ENCODE peak calls at places on chromosomes 13 and 19, in four cellular contexts. Y is LHCN-M2, A is RPMI8226, S is sciatic nerve. H is an unnamed sample.

GRCh38 chr13:48068036-48068435 is 26.9 kb downstream of the MED4 start:
- DNase-seq in Y (no peak), A (no peak), S (no peak), H (no peak)

GRCh38 chr13:100234524-100235136 is 145.7 kb downstream of the PCCA start:
- DNase-seq in Y (peak; percentile 60), A (no peak), S (no peak), H (no peak)

GRCh38 chr13:113836917-113837553 is 26.8 kb downstream of the GAS6 start:
- DNase-seq in Y (peak; percentile 95), A (peak; percentile 43), S (no peak), H (no peak)

GRCh38 chr13:114100446-114101320 is 31.7 kb downstream of the RASA3 start:
- DNase-seq in Y (no peak), A (peak; percentile 77), S (peak; percentile 63), H (no peak)

GRCh38 chr13:51246411-51247298 is 24.5 kb downstream of the FAM124A start:
- DNase-seq in Y (no peak), A (no peak), S (no peak), H (no peak)

GRCh38 chr19:3450796-3451411 is 29.4 kb downstream of the SMIM24 start:
- DNase-seq in Y (peak; percentile 98), A (peak; percentile 63), S (no peak), H (no peak)

GRCh38 chr13:93559718-93560117 is 333.1 kb downstream of the GPC6 start:
- DNase-seq in Y (peak; percentile 92), A (no peak), S (no peak), H (no peak)

GRCh38 chr13:90118467-90119071 is 1228.9 kb upstream of the MIR17HG start:
- DNase-seq in Y (no peak), A (no peak), S (no peak), H (no peak)

GRCh38 chr19:33194884-33195710 is 967 bp downstream of the LRP3 start:
- DNase-seq in Y (peak; percentile 62), A (no peak), S (no peak), H (no peak)

GRCh38 chr19:41263042-41263849 is 926 bp upstream of the HNRNPUL1 start:
- DNase-seq in Y (peak; percentile 81), A (peak; percentile 32), S (peak; percentile 81), H (peak; percentile 81)

GRCh38 chr19:10826846-10827245 is 9.2 kb downstream of the TMED1 start:
- DNase-seq in Y (no peak), A (no peak), S (no peak), H (no peak)

GRCh38 chr19:4493104-4493928 is 21.2 kb downstream of the HDGFL2 start:
- DNase-seq in Y (no peak), A (no peak), S (peak; percentile 54), H (no peak)

GRCh38 chr19:38209671-38210457 is 14.2 kb downstream of the DPF1 start:
- DNase-seq in Y (peak; percentile 92), A (peak; percentile 15), S (peak; percentile 75), H (no peak)

GRCh38 chr19:50292216-50292827 is 36.9 kb downstream of the KCNC3 start:
- DNase-seq in Y (no peak), A (no peak), S (no peak), H (no peak)

GRCh38 chr13:105389373-105389772 is 1146.1 kb downstream of the EFNB2 start:
- DNase-seq in Y (no peak), A (no peak), S (no peak), H (no peak)

GRCh38 chr13:81393686-81394085 is 1052.8 kb upstream of the SPRY2 start:
- DNase-seq in Y (no peak), A (no peak), S (no peak), H (no peak)

GRCh38 chr19:43809762-43810696 is 7.8 kb upstream of the LYPD5 start:
- DNase-seq in Y (peak; percentile 59), A (peak; percentile 57), S (no peak), H (peak; percentile 81)

GRCh38 chr13:24159362-24159761 is 1.2 kb upstream of the SPATA13 start:
- DNase-seq in Y (peak; percentile 68), A (no peak), S (no peak), H (no peak)

GRCh38 chr13:108993346-108993745 is 363.9 kb downstream of the MYO16 start:
- DNase-seq in Y (no peak), A (no peak), S (no peak), H (no peak)

GRCh38 chr13:113901231-113901630 is 37.4 kb upstream of the GAS6 start:
- DNase-seq in Y (no peak), A (no peak), S (peak; percentile 47), H (no peak)

GRCh38 chr13:51501592-51502205 is 48.9 kb upstream of the INTS6 start:
- DNase-seq in Y (peak; percentile 75), A (no peak), S (no peak), H (no peak)

GRCh38 chr19:38233740-38234251 is 9.8 kb upstream of the DPF1 start:
- DNase-seq in Y (peak; percentile 60), A (peak; percentile 79), S (peak; percentile 87), H (peak; percentile 80)